ENCODE peak calls at places on chromosomes 11 and 22, in eight cellular contexts. Z is T-helper 2 cell; L is osteoblast; O is G401; T is NCI-H146; B is activated CD4-positive, alpha-beta T cell treated with anti-CD3 and anti-CD28 coated beads for 24 hours; E is stimulated activated CD8-positive, alpha-beta memory T cell treated with anti-CD3 and anti-CD28 coated beads, Interleukin-4, amount 100 ng/mL, for 1 hour; J is skeletal muscle cell. I is an unnamed sample.

GRCh38 chr11:29173660-29174062 is 843.2 kb downstream of the KCNA4 start:
- DNase-seq in Z (no peak), L (no peak), O (no peak), T (no peak), B (no peak), E (no peak), J (peak), I (no peak)

GRCh38 chr11:110873953-110874352 is 161.7 kb upstream of the ARHGAP20 start:
- DNase-seq in Z (no peak), L (no peak), O (no peak), T (no peak), B (no peak), E (no peak), J (no peak), I (no peak)

GRCh38 chr11:19766206-19766605 is 53.6 kb downstream of the NAV2 start:
- DNase-seq in Z (no peak), L (no peak), O (peak), T (no peak), B (no peak), E (no peak), J (no peak), I (no peak)

GRCh38 chr11:111635706-111636045 is 33.4 kb downstream of the SIK2 start:
- DNase-seq in Z (no peak), L (no peak), O (peak), T (no peak), B (no peak), E (no peak), J (peak), I (no peak)

GRCh38 chr11:120254788-120255518 is 15.0 kb downstream of the POU2F3 start:
- DNase-seq in Z (no peak), L (peak), O (no peak), T (peak), B (no peak), E (no peak), J (no peak), I (no peak)

GRCh38 chr22:23278883-23279675 is 98.8 kb downstream of the BCR start:
- DNase-seq in Z (peak), L (no peak), O (no peak), T (no peak), B (no peak), E (peak), J (no peak), I (no peak)

GRCh38 chr22:17540481-17540880 is 22.8 kb upstream of the SLC25A18 start:
- DNase-seq in Z (no peak), L (peak), O (no peak), T (no peak), B (no peak), E (no peak), J (no peak), I (no peak)

GRCh38 chr11:113350646-113351045 is 36.3 kb downstream of the TTC12 start:
- DNase-seq in Z (no peak), L (no peak), O (peak), T (peak), B (no peak), E (no peak), J (no peak), I (no peak)

GRCh38 chr11:94546886-94547285 is 3.2 kb downstream of the FUT4 start:
- DNase-seq in Z (peak), L (no peak), O (peak), T (no peak), B (no peak), E (no peak), J (no peak), I (no peak)

GRCh38 chr11:61747389-61748285 is 4.8 kb upstream of the MYRF start:
- DNase-seq in Z (peak), L (peak), O (peak), T (peak), B (peak), E (no peak), J (no peak), I (peak)

GRCh38 chr11:43830928-43831440 is 49.6 kb upstream of the ALKBH3 start:
- DNase-seq in Z (peak), L (peak), O (peak), T (no peak), B (peak), E (no peak), J (peak), I (no peak)

GRCh38 chr11:2580444-2581050 is 119.2 kb downstream of the KCNQ1OT1 start:
- DNase-seq in Z (no peak), L (peak), O (no peak), T (no peak), B (no peak), E (no peak), J (no peak), I (peak)

GRCh38 chr22:36728505-36728904 is 25.0 kb upstream of the CACNG2 start:
- DNase-seq in Z (no peak), L (peak), O (no peak), T (no peak), B (no peak), E (no peak), J (no peak), I (no peak)

GRCh38 chr11:64643258-64643881 is 52.4 kb downstream of the SLC22A12 start:
- DNase-seq in Z (no peak), L (peak), O (peak), T (peak), B (no peak), E (no peak), J (no peak), I (no peak)

GRCh38 chr22:37204045-37204655 is 8.1 kb downstream of the SSTR3 start:
- DNase-seq in Z (no peak), L (peak), O (no peak), T (no peak), B (no peak), E (no peak), J (no peak), I (peak)

GRCh38 chr22:50182176-50183081 is 3.3 kb upstream of the TRABD start:
- DNase-seq in Z (no peak), L (peak), O (no peak), T (no peak), B (no peak), E (no peak), J (no peak), I (no peak)

GRCh38 chr11:41394562-41395160 is 64.8 kb downstream of the LRRC4C start:
- DNase-seq in Z (no peak), L (no peak), O (no peak), T (peak), B (no peak), E (no peak), J (no peak), I (no peak)

GRCh38 chr22:41620646-41621098 is at the start of gene DESI1:
- DNase-seq in Z (no peak), L (peak), O (no peak), T (peak), B (no peak), E (no peak), J (no peak), I (no peak)

GRCh38 chr11:6404341-6405038 is 14.2 kb downstream of the SMPD1 start:
- DNase-seq in Z (peak), L (no peak), O (peak), T (no peak), B (no peak), E (no peak), J (no peak), I (no peak)

GRCh38 chr11:19405966-19406365 is 165.2 kb upstream of the E2F8 start:
- DNase-seq in Z (no peak), L (no peak), O (no peak), T (peak), B (no peak), E (no peak), J (no peak), I (no peak)

GRCh38 chr22:44279059-44279340 is 33.8 kb downstream of the SHISAL1 start:
- DNase-seq in Z (no peak), L (no peak), O (no peak), T (peak), B (no peak), E (no peak), J (no peak), I (no peak)

GRCh38 chr11:19326499-19326898 is 85.8 kb upstream of the E2F8 start:
- DNase-seq in Z (no peak), L (peak), O (no peak), T (no peak), B (no peak), E (no peak), J (no peak), I (no peak)

GRCh38 chr22:37357471-37357870 is 69.8 kb downstream of the ELFN2 start:
- DNase-seq in Z (no peak), L (no peak), O (no peak), T (no peak), B (no peak), E (no peak), J (no peak), I (no peak)

GRCh38 chr22:27397948-27398330 is 403.6 kb downstream of the MN1 start:
- DNase-seq in Z (no peak), L (no peak), O (no peak), T (no peak), B (no peak), E (no peak), J (no peak), I (no peak)

GRCh38 chr11:7605544-7605943 is 67.8 kb downstream of the CYB5R2 start:
- DNase-seq in Z (no peak), L (no peak), O (no peak), T (no peak), B (no peak), E (no peak), J (no peak), I (no peak)

GRCh38 chr22:35930933-35931332 is 97.7 kb downstream of the RBFOX2 start:
- DNase-seq in Z (peak), L (peak), O (peak), T (peak), B (no peak), E (no peak), J (peak), I (no peak)

GRCh38 chr11:130633466-130633865 is 185.0 kb downstream of the ADAMTS15 start:
- DNase-seq in Z (no peak), L (no peak), O (no peak), T (no peak), B (no peak), E (no peak), J (no peak), I (no peak)

GRCh38 chr11:84339796-84340195 is 1053.6 kb upstream of the CCDC90B start:
- DNase-seq in Z (no peak), L (no peak), O (no peak), T (no peak), B (no peak), E (no peak), J (no peak), I (no peak)

GRCh38 chr11:111633248-111633647 is 31.0 kb downstream of the SIK2 start:
- DNase-seq in Z (no peak), L (no peak), O (peak), T (no peak), B (no peak), E (no peak), J (no peak), I (no peak)

GRCh38 chr22:42611076-42611475 is 3.6 kb downstream of the POLDIP3 start:
- DNase-seq in Z (no peak), L (peak), O (no peak), T (no peak), B (no peak), E (no peak), J (no peak), I (no peak)

GRCh38 chr11:64385953-64386704 is 27.2 kb downstream of the RPS6KA4 start:
- DNase-seq in Z (peak), L (peak), O (no peak), T (no peak), B (no peak), E (no peak), J (no peak), I (no peak)

GRCh38 chr22:21779444-21779843 is 43.9 kb upstream of the YPEL1 start:
- DNase-seq in Z (no peak), L (no peak), O (no peak), T (no peak), B (no peak), E (no peak), J (no peak), I (no peak)

GRCh38 chr11:45786272-45786671 is 18.7 kb upstream of the SLC35C1 start:
- DNase-seq in Z (no peak), L (no peak), O (no peak), T (no peak), B (no peak), E (no peak), J (no peak), I (no peak)

GRCh38 chr22:38097557-38098409 is 12.7 kb downstream of the BAIAP2L2 start:
- DNase-seq in Z (no peak), L (peak), O (no peak), T (no peak), B (no peak), E (no peak), J (no peak), I (no peak)

GRCh38 chr22:20811971-20812660 is 38.2 kb downstream of the SERPIND1 start:
- DNase-seq in Z (no peak), L (no peak), O (no peak), T (no peak), B (no peak), E (no peak), J (no peak), I (no peak)

GRCh38 chr11:78231962-78232459 is 43.3 kb downstream of the USP35 start:
- DNase-seq in Z (no peak), L (no peak), O (no peak), T (no peak), B (no peak), E (no peak), J (peak), I (no peak)

GRCh38 chr11:31875861-31876625 is 64.9 kb upstream of the PAX6 start:
- DNase-seq in Z (no peak), L (no peak), O (peak), T (no peak), B (no peak), E (no peak), J (no peak), I (no peak)

I was measured in T-helper 17 cell.